ENCODE peak calls at places on chromosomes 13 and 19, in five cellular contexts. S, A, E, U and R are unnamed samples. For H3K4me1 and H3K27me3, the result is how much of the 10 kb centered on the place peaks cover.

GRCh38 chr13:44842158-44842557 is 147.1 kb downstream of the NUFIP1 start:
- DNase-seq in S (no peak), E (no peak), A (no peak), U (no peak), R (no peak)

GRCh38 chr13:74570834-74571233 is 436.6 kb upstream of the KLF12 start:
- DNase-seq in A (no peak), S (no peak), U (no peak), E (no peak), R (no peak)

GRCh38 chr19:10797078-10797477 is 38.9 kb downstream of the TMED1 start:
- DNase-seq in S (no peak), U (no peak), A (no peak), E (peak), R (peak)

GRCh38 chr19:6717441-6717971 is 2.9 kb downstream of the C3 start:
- DNase-seq in A (no peak), E (no peak), U (no peak), S (no peak), R (no peak)

GRCh38 chr19:20235156-20235555 is 68.1 kb downstream of the ZNF486 start:
- DNase-seq in U (no peak), S (no peak), A (no peak), E (no peak), R (no peak)

GRCh38 chr19:1447565-1447903 is 2.4 kb upstream of the APC2 start:
- DNase-seq in S (no peak), U (no peak), A (no peak), E (no peak), R (no peak)

GRCh38 chr13:94322925-94323324 is 156.6 kb downstream of the DCT start:
- DNase-seq in A (no peak), U (no peak), E (no peak), S (no peak), R (no peak)

GRCh38 chr13:27605610-27606200 is 14.6 kb downstream of the LNX2 start:
- DNase-seq in A (peak), S (no peak), U (no peak), E (no peak), R (no peak)

GRCh38 chr13:40161931-40162330 is 504.5 kb downstream of the FOXO1 start:
- DNase-seq in A (no peak), S (no peak), E (no peak), U (no peak), R (no peak)

GRCh38 chr19:51702103-51702753 is 9.1 kb downstream of the SPACA6 start:
- DNase-seq in S (peak), U (peak), A (peak), E (peak), R (peak)

GRCh38 chr13:46317120-46317519 is 69.9 kb downstream of the RUBCNL start:
- DNase-seq in S (no peak), U (no peak), E (no peak), A (no peak), R (no peak)

GRCh38 chr19:58572818-58573657 is at the start of gene MZF1:
- DNase-seq in S (peak), A (peak), U (peak), E (peak), R (peak)

GRCh38 chr19:41745761-41746160 is 9.6 kb upstream of the CEACAM6 start:
- DNase-seq in S (no peak), E (no peak), U (no peak), A (no peak), R (no peak)

GRCh38 chr13:77378662-77379061 is 51.8 kb upstream of the MYCBP2 start:
- DNase-seq in S (no peak), U (no peak), A (no peak), E (no peak), R (no peak)

GRCh38 chr19:879711-880438 is 13.1 kb downstream of the MED16 start:
- DNase-seq in E (no peak), U (no peak), A (no peak), S (no peak), R (no peak)

GRCh38 chr19:48681127-48681470 is 8.3 kb upstream of the NTN5 start:
- DNase-seq in E (no peak), A (no peak), U (no peak), S (no peak), R (no peak)

GRCh38 chr13:74575729-74576125 is 441.5 kb upstream of the KLF12 start:
- DNase-seq in U (peak), E (peak), A (peak), S (peak), R (peak)

GRCh38 chr13:102707465-102707864 is 12.6 kb upstream of the METTL21C start:
- DNase-seq in E (no peak), S (no peak), A (no peak), U (no peak), R (no peak)

GRCh38 chr19:18662972-18663732 is 20.3 kb upstream of the CRTC1 start:
- DNase-seq in A (no peak), S (no peak), E (no peak), U (peak), R (no peak)

GRCh38 chr13:100875392-100876043 is 200.9 kb upstream of the TMTC4 start:
- DNase-seq in A (no peak), S (no peak), U (no peak), E (no peak), R (no peak)

GRCh38 chr19:2761876-2762782 is 20.9 kb downstream of the SGTA start:
- DNase-seq in U (no peak), E (no peak), A (no peak), S (no peak), R (no peak)
- H3K4me1 ChIP-seq in U (under half), E (under half), A (under half), S (under half), R (under half)

DNA sequence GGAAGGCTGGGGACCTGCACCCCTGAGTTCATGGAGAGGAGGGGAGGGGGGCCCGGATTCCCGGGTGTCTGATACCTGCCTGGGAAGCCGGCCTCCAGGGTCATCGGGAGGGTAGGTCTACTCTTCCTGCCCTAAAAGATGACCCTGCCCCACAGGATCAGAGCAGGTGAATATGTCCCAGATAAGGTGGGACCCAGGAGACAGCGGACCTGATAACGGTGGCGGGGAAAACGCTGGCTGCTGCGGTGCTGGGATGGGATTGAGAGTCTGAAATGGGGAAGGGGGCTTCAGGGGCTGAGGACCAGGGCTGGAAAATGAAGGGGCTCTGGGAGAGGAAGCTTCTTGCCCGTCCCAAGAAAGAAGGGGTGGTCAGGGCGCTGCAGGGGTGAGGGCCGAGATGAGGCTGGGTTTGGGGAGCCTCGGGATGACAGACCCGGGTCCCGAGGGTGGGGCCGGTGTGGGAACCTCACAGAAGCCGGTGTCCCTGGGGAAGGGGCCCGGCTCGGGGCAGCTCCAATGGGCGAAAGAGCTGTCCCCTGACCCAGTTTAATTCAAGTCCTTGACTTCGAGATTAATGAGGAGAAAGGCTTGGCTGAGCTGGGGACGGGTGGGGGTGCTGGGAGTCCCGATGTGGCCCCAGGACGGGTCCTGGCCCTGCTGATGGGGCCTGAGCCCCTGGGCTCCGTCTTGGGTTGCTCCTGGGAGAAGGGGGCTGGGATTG is 797 bp downstream of the TTYH1 start:
- DNase-seq in E (no peak), U (no peak), A (no peak), S (no peak), R (no peak)
- H3K27me3 ChIP-seq in E (under half), U (half or more), A (under half), S (under half), R (under half)

GRCh38 chr19:44636439-44637389 is 7.0 kb upstream of the PVR start:
- DNase-seq in E (no peak), U (no peak), A (no peak), S (no peak), R (no peak)
- H3K27ac ChIP-seq in E (no peak), U (no peak), A (no peak), S (no peak), R (no peak)

GRCh38 chr13:99694251-99694650 is 193.0 kb downstream of the TM9SF2 start:
- DNase-seq in U (no peak), S (no peak), E (no peak), A (no peak), R (no peak)
- H3K4me1 ChIP-seq in U (under half), S (under half), E (under half), A (under half), R (under half)